ENCODE peak calls at places on chromosomes 12 and 14, in four cellular contexts. G, R, D and L are unnamed samples.

GRCh38 chr12:74980510-74980909 is 229.1 kb downstream of the KCNC2 start:
- DNase-seq in G (peak; percentile 71), D (peak; percentile 4), R (no peak), L (no peak)

GRCh38 chr12:40152783-40153383 is 47.0 kb upstream of the SLC2A13 start:
- DNase-seq in R (peak; percentile 41), D (no peak), G (peak; percentile 60), L (no peak)

GRCh38 chr12:15830538-15830937 is 41.4 kb upstream of the EPS8 start:
- DNase-seq in G (no peak), D (peak; percentile 78), R (no peak), L (no peak)

GRCh38 chr14:61491224-61491623 is 169.8 kb downstream of the PRKCH start:
- DNase-seq in R (peak; percentile 58), G (no peak), D (no peak), L (no peak)

GRCh38 chr14:49401373-49401772 is 184.8 kb downstream of the RPS29 start:
- DNase-seq in D (no peak), R (no peak), G (no peak), L (no peak)

GRCh38 chr12:103852498-103852992 is 11.5 kb upstream of the NT5DC3 start:
- DNase-seq in G (no peak), R (peak; percentile 34), D (no peak), L (no peak)

GRCh38 chr12:112584266-112584722 is 165.5 kb downstream of the PTPN11 start:
- DNase-seq in R (no peak), G (no peak), D (no peak), L (no peak)

GRCh38 chr14:101537286-101537685 is 24.0 kb upstream of the DIO3 start:
- DNase-seq in R (no peak), D (no peak), G (no peak), L (no peak)

GRCh38 chr12:40980346-40981005 is 207.6 kb upstream of the PDZRN4 start:
- DNase-seq in D (no peak), G (no peak), R (no peak), L (peak; percentile 85)

GRCh38 chr12:113980537-113981337 is 14.6 kb upstream of the RBM19 start:
- DNase-seq in G (peak; percentile 65), D (peak; percentile 11), R (peak; percentile 57), L (no peak)

GRCh38 chr12:109900752-109901580 is 892 bp downstream of the TCHP start:
- DNase-seq in R (no peak), D (no peak), G (peak; percentile 30), L (no peak)

GRCh38 chr12:9640024-9640423 is 29.5 kb upstream of the CLEC2D start:
- DNase-seq in G (no peak), R (no peak), D (no peak), L (no peak)

GRCh38 chr12:3119192-3119744 is 42.1 kb downstream of the TSPAN9 start:
- DNase-seq in D (no peak), R (no peak), G (no peak), L (no peak)

GRCh38 chr14:70653662-70654061 is 11.9 kb downstream of the TTC9 start:
- DNase-seq in G (no peak), D (no peak), R (no peak), L (no peak)

GRCh38 chr12:130351331-130351730 is 13.6 kb downstream of the PIWIL1 start:
- DNase-seq in D (no peak), G (no peak), R (no peak), L (no peak)

GRCh38 chr14:94043111-94043755 is 17.1 kb downstream of the OTUB2 start:
- DNase-seq in R (no peak), D (no peak), G (no peak), L (no peak)

GRCh38 chr12:110256780-110257431 is 24.1 kb upstream of the ATP2A2 start:
- DNase-seq in R (peak; percentile 30), G (no peak), D (no peak), L (no peak)

GRCh38 chr12:4251228-4251891 is 22.2 kb upstream of the CCND2 start:
- DNase-seq in R (no peak), D (no peak), G (no peak), L (no peak)

GRCh38 chr12:133057446-133057845 is 20.1 kb downstream of the ZNF84 start:
- DNase-seq in G (no peak), R (no peak), D (no peak), L (no peak)

GRCh38 chr12:84757978-84758377 is 154.6 kb downstream of the SLC6A15 start:
- DNase-seq in G (no peak), R (no peak), D (peak; percentile 65), L (no peak)

GRCh38 chr14:49882826-49883694 is 9.8 kb upstream of the ARF6 start:
- DNase-seq in R (no peak), D (no peak), G (no peak), L (no peak)

GRCh38 chr14:73295198-73295796 is 58.0 kb downstream of the PAPLN start:
- DNase-seq in G (no peak), R (no peak), D (no peak), L (no peak)

GRCh38 chr12:23756416-23756815 is 193.1 kb downstream of the SOX5 start:
- DNase-seq in D (no peak), R (no peak), G (no peak), L (no peak)

GRCh38 chr12:84336231-84336630 is 576.4 kb downstream of the SLC6A15 start:
- DNase-seq in G (no peak), D (no peak), R (no peak), L (no peak)

GRCh38 chr12:15180325-15180724 is 40.9 kb downstream of the RERG start:
- DNase-seq in D (no peak), G (no peak), R (no peak), L (no peak)

GRCh38 chr14:82806016-82806415 is 1272.4 kb upstream of the SEL1L start:
- DNase-seq in D (no peak), R (no peak), G (no peak), L (no peak)

GRCh38 chr12:32159925-32160324 is 53.3 kb downstream of the BICD1 start:
- DNase-seq in D (peak; percentile 31), R (no peak), G (no peak), L (no peak)

GRCh38 chr12:21940972-21941521 is at the start of gene ABCC9:
- DNase-seq in D (no peak), G (peak; percentile 71), R (peak; percentile 58), L (no peak)

GRCh38 chr14:64971890-64972785 is at the start of gene RAB15:
- DNase-seq in D (no peak), G (peak; percentile 78), R (peak; percentile 45), L (peak; percentile 17)

GRCh38 chr12:10362828-10363664 is 26.8 kb downstream of the KLRK1 start:
- DNase-seq in G (no peak), D (no peak), R (no peak), L (no peak)

GRCh38 chr14:67573268-67574010 is 26.6 kb downstream of the PIGH start:
- DNase-seq in G (no peak), R (peak; percentile 72), D (no peak), L (no peak)

GRCh38 chr12:51080136-51080535 is 3.3 kb downstream of the CSRNP2 start:
- DNase-seq in D (no peak), G (no peak), R (no peak), L (no peak)

GRCh38 chr12:75883241-75883640 is 148.3 kb downstream of the PHLDA1 start:
- DNase-seq in D (no peak), G (no peak), R (peak; percentile 19), L (no peak)

GRCh38 chr12:54654926-54655325 is 6.8 kb upstream of the DCD start:
- DNase-seq in R (no peak), G (no peak), D (no peak), L (no peak)

GRCh38 chr14:36408388-36408787 is 88.0 kb upstream of the MBIP start:
- DNase-seq in D (no peak), R (no peak), G (no peak), L (no peak)

GRCh38 chr12:5945071-5946008 is at the start of gene ANO2:
- DNase-seq in R (no peak), D (no peak), G (peak; percentile 83), L (no peak)

GRCh38 chr14:40003773-40004172 is 571.5 kb upstream of the FBXO33 start:
- DNase-seq in R (no peak), G (no peak), D (no peak), L (no peak)

GRCh38 chr12:16573652-16574077 is 32.3 kb downstream of the LMO3 start:
- DNase-seq in R (peak; percentile 73), D (peak; percentile 67), G (peak; percentile 42), L (no peak)

GRCh38 chr12:95117178-95117599 is 43.8 kb upstream of the NR2C1 start:
- DNase-seq in D (no peak), R (peak; percentile 79), G (peak; percentile 51), L (peak; percentile 31)